ENCODE peak calls at places on chromosomes 4 and X, in eight cellular contexts. D, A, M, N, T, W, Q and R are unnamed samples.

GRCh38 chr4:158824425-158825274 is 55.8 kb downstream of the FNIP2 start:
- DNase-seq in Q (no peak), T (no peak), N (no peak), A (no peak), D (no peak), W (peak; percentile 69), M (no peak), R (no peak)

GRCh38 chrX:131633285-131633917 is 89.5 kb downstream of the OR13H1 start:
- DNase-seq in M (peak; percentile 55), A (peak; percentile 76), D (peak; percentile 23), W (peak; percentile 56), N (peak; percentile 12), T (peak; percentile 28), Q (peak; percentile 55), R (peak; percentile 19)

GRCh38 chr4:71009796-71010588 is 16.5 kb downstream of the DCK start:
- DNase-seq in A (peak; percentile 12), Q (peak; percentile 46), T (no peak), W (no peak), N (no peak), D (no peak), M (no peak), R (peak; percentile 46)

GRCh38 chrX:31435592-31435991 is 363.8 kb upstream of the FTHL17 start:
- DNase-seq in W (no peak), D (no peak), Q (no peak), T (no peak), A (peak; percentile 46), M (no peak), N (no peak), R (no peak)

GRCh38 chr4:3638080-3638715 is 106.0 kb upstream of the LRPAP1 start:
- DNase-seq in N (no peak), A (no peak), Q (no peak), M (no peak), T (no peak), D (no peak), W (no peak), R (no peak)

GRCh38 chr4:8168232-8168631 is 9.6 kb upstream of the ABLIM2 start:
- DNase-seq in D (no peak), A (no peak), M (no peak), T (no peak), W (no peak), Q (peak; percentile 60), N (no peak), R (no peak)

GRCh38 chr4:70277121-70277520 is 34.7 kb downstream of the CSN3 start:
- DNase-seq in A (no peak), N (no peak), D (no peak), W (no peak), Q (no peak), M (no peak), T (no peak), R (no peak)

GRCh38 chr4:1503583-1504471 is 97.6 kb upstream of the NKX1-1 start:
- DNase-seq in W (peak; percentile 53), T (no peak), Q (peak; percentile 59), N (peak; percentile 3), A (no peak), D (peak; percentile 10), M (peak; percentile 6), R (no peak)

GRCh38 chr4:175633310-175633709 is 178.8 kb downstream of the GPM6A start:
- DNase-seq in T (no peak), W (no peak), D (no peak), N (no peak), A (no peak), M (no peak), Q (no peak), R (no peak)

GRCh38 chrX:82757614-82758013 is 750.5 kb upstream of the POU3F4 start:
- DNase-seq in M (no peak), W (no peak), D (no peak), A (no peak), Q (no peak), N (no peak), T (no peak), R (no peak)

GRCh38 chr4:22490718-22491330 is 25.0 kb downstream of the ADGRA3 start:
- DNase-seq in M (no peak), D (no peak), Q (no peak), T (no peak), W (no peak), N (no peak), A (peak; percentile 57), R (no peak)

GRCh38 chrX:118901991-118902390 is 72.4 kb upstream of the LONRF3 start:
- DNase-seq in M (no peak), N (no peak), Q (no peak), W (no peak), A (no peak), D (no peak), T (no peak), R (no peak)

GRCh38 chrX:21959362-21960051 is 19.0 kb downstream of the SMS start:
- DNase-seq in N (no peak), T (no peak), A (no peak), W (no peak), Q (peak; percentile 20), M (no peak), D (no peak), R (no peak)

GRCh38 chrX:7154040-7154597 is 6.2 kb upstream of the PUDP start:
- DNase-seq in A (no peak), W (no peak), D (no peak), Q (no peak), N (no peak), M (no peak), T (no peak), R (no peak)

GRCh38 chr4:87657525-87657924 is 7.4 kb downstream of the DMP1 start:
- DNase-seq in N (no peak), A (no peak), T (no peak), D (no peak), M (no peak), Q (no peak), W (no peak), R (no peak)

GRCh38 chr4:103099691-103100392 is at the start of gene BDH2:
- DNase-seq in N (no peak), W (no peak), T (peak; percentile 90), M (peak; percentile 56), Q (peak; percentile 69), D (peak; percentile 64), A (peak; percentile 92), R (peak; percentile 77)

GRCh38 chr4:95505149-95505548 is 43.6 kb downstream of the UNC5C start:
- DNase-seq in Q (no peak), A (no peak), N (no peak), D (no peak), W (no peak), T (no peak), M (no peak), R (no peak)

GRCh38 chr4:86895692-86896488 is 3.7 kb upstream of the C4orf36 start:
- DNase-seq in M (no peak), Q (peak; percentile 52), N (no peak), A (peak; percentile 84), W (no peak), D (no peak), T (peak; percentile 86), R (peak; percentile 39)

GRCh38 chr4:3196670-3197359 is 52.1 kb upstream of the MSANTD1 start:
- DNase-seq in A (no peak), T (no peak), W (no peak), D (no peak), M (no peak), N (no peak), Q (no peak), R (peak; percentile 27)

GRCh38 chr4:53925050-53925605 is 139.3 kb downstream of the CHIC2 start:
- DNase-seq in M (no peak), N (no peak), A (no peak), Q (no peak), T (no peak), D (no peak), W (no peak), R (no peak)

GRCh38 chr4:3413217-3413671 is 28.5 kb upstream of the HGFAC start:
- DNase-seq in W (peak; percentile 49), T (no peak), A (no peak), D (no peak), N (peak; percentile 7), Q (no peak), M (no peak), R (no peak)

DNA sequence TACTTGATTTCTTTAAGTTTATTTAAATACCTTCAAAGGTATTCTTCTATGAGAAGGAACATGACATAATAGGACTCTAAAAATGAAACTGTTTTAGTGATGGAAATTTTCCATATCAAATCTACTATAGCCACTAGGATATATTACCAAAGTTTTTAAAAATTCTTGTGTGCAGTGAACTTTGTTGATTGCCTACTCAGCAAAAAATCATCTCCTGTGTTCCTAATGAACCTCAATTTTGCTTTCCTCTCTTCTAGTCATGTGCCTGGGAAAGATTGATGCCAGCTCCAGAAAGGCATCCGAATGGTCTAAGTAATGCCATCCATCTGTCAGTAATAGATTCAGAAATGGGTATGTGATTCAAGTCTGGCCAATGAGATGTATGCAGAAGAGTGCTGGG is 111.1 kb downstream of the ANXA3 start:
- DNase-seq in D (no peak), Q (no peak), W (no peak), A (no peak), N (no peak), T (no peak), M (no peak), R (no peak)
- H3K27ac ChIP-seq in D (no peak overlapping the region), Q (no peak overlapping the region), W (no peak overlapping the region), A (peak overlapping the region; percentile 88), N (peak overlapping the region; percentile 73), T (no peak overlapping the region), M (peak overlapping the region; percentile 7), R (no peak overlapping the region)

GRCh38 chr4:89308161-89308500 is 531 bp upstream of the GPRIN3 start:
- DNase-seq in T (no peak), Q (no peak), M (no peak), A (no peak), D (no peak), N (no peak), W (no peak), R (no peak)
- H3K4me3 ChIP-seq in T (peak overlapping the region; percentile 85), Q (no peak overlapping the region), M (peak overlapping the region; percentile 87), A (peak overlapping the region; percentile 85), D (peak overlapping the region; percentile 49), N (peak overlapping the region; percentile 59), W (peak overlapping the region; percentile 70), R (peak overlapping the region; percentile 93)

GRCh38 chrX:69109706-69110635 is 55.3 kb downstream of the PJA1 start:
- DNase-seq in N (peak; percentile 13), A (peak; percentile 63), D (no peak), W (no peak), Q (peak; percentile 25), M (no peak), T (peak; percentile 35), R (no peak)
- H3K27ac ChIP-seq in N (peak overlapping the region; percentile 64), A (peak overlapping the region; percentile 96), D (no peak overlapping the region), W (no peak overlapping the region), Q (no peak overlapping the region), M (no peak overlapping the region), T (peak overlapping the region; percentile 46), R (no peak overlapping the region)

GRCh38 chr4:18081708-18082107 is 60.2 kb upstream of the LCORL start:
- DNase-seq in A (no peak), T (no peak), Q (no peak), D (no peak), N (no peak), M (no peak), W (no peak), R (no peak)

GRCh38 chr4:18077808-18078207 is 56.3 kb upstream of the LCORL start:
- DNase-seq in M (no peak), A (no peak), D (no peak), W (no peak), T (no peak), N (no peak), Q (no peak), R (no peak)

DNA sequence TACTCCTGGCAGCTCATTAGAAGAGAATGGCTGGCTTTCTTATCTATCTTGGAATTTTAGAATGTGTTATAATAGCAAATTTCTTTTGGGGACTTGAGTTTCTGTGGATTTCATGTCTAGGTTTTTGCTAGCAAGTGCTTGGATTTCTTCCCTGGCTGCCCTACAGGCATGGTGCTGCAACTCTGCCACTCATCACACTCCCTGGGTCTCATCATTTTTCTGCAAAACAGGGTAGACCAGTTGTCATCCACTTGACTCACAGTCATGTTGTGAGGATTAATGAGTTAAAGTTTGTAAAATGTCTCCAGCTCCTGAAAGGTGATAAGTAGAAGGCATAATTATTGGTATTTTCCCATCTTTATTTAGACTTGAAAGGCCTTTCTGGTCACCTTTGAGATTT is 60.7 kb upstream of the LCORL start:
- DNase-seq in W (no peak), T (no peak), D (no peak), Q (no peak), A (no peak), N (no peak), M (no peak), R (no peak)
- H3K4me3 ChIP-seq in W (no peak overlapping the region), T (no peak overlapping the region), D (no peak overlapping the region), Q (no peak overlapping the region), A (no peak overlapping the region), N (no peak overlapping the region), M (no peak overlapping the region), R (no peak overlapping the region)